ENCODE peak calls at places on chromosome 4, in five cellular contexts. One of them, this sample, is unnamed.
A peak's percentile ranks its signal among the peaks of the same experiment; 100 is the strongest.

GRCh38 chr4:75916091-75916661 is 13.9 kb upstream of the PPEF2 start:
- DNase-seq in SK-N-SH: peak; percentile 59
- DNase-seq in HepG2: peak; percentile 25
- DNase-seq in K562: peak; percentile 43
- DNase-seq in GM12878: no peak
- DNase-seq in this sample: peak; percentile 19

GRCh38 chr4:172127168-172127567 is 314.0 kb downstream of the GALNTL6 start:
- DNase-seq in SK-N-SH: no peak
- DNase-seq in HepG2: no peak
- DNase-seq in K562: no peak
- DNase-seq in GM12878: no peak
- DNase-seq in this sample: no peak

GRCh38 chr4:112311516-112311915 is 14.3 kb downstream of the ALPK1 start:
- DNase-seq in SK-N-SH: no peak
- DNase-seq in HepG2: no peak
- DNase-seq in K562: peak; percentile 11
- DNase-seq in GM12878: no peak
- DNase-seq in this sample: no peak

GRCh38 chr4:95531141-95531540 is 17.6 kb downstream of the UNC5C start:
- DNase-seq in SK-N-SH: no peak
- DNase-seq in HepG2: no peak
- DNase-seq in K562: no peak
- DNase-seq in GM12878: no peak
- DNase-seq in this sample: peak; percentile 34

GRCh38 chr4:101600287-101600686 is 190.2 kb upstream of the BANK1 start:
- DNase-seq in SK-N-SH: no peak
- DNase-seq in HepG2: no peak
- DNase-seq in K562: no peak
- DNase-seq in GM12878: no peak
- DNase-seq in this sample: no peak

GRCh38 chr4:183118585-183118984 is 19.5 kb downstream of the WWC2 start:
- DNase-seq in SK-N-SH: no peak
- DNase-seq in HepG2: no peak
- DNase-seq in K562: no peak
- DNase-seq in GM12878: no peak
- DNase-seq in this sample: no peak

GRCh38 chr4:123301942-123302341 is 94.7 kb upstream of the SPRY1 start:
- DNase-seq in SK-N-SH: no peak
- DNase-seq in HepG2: no peak
- DNase-seq in K562: no peak
- DNase-seq in GM12878: no peak
- DNase-seq in this sample: no peak

GRCh38 chr4:150178161-150178560 is 99.9 kb downstream of the DCLK2 start:
- DNase-seq in SK-N-SH: no peak
- DNase-seq in HepG2: no peak
- DNase-seq in K562: no peak
- DNase-seq in GM12878: no peak
- DNase-seq in this sample: no peak

GRCh38 chr4:6563935-6564645 is 10.9 kb upstream of the MAN2B2 start:
- DNase-seq in SK-N-SH: no peak
- DNase-seq in HepG2: no peak
- DNase-seq in K562: no peak
- DNase-seq in GM12878: no peak
- DNase-seq in this sample: no peak

GRCh38 chr4:136203199-136203598 is 1329.1 kb downstream of the PCDH18 start:
- DNase-seq in SK-N-SH: no peak
- DNase-seq in HepG2: no peak
- DNase-seq in K562: no peak
- DNase-seq in GM12878: no peak
- DNase-seq in this sample: no peak

GRCh38 chr4:72112514-72113156 is 80.8 kb downstream of the NPFFR2 start:
- DNase-seq in SK-N-SH: no peak
- DNase-seq in HepG2: peak; percentile 32
- DNase-seq in K562: peak; percentile 38
- DNase-seq in GM12878: peak; percentile 88
- DNase-seq in this sample: no peak

GRCh38 chr4:41611881-41612871 is 74.2 kb downstream of the LIMCH1 start:
- DNase-seq in SK-N-SH: peak; percentile 44
- DNase-seq in HepG2: no peak
- DNase-seq in K562: no peak
- DNase-seq in GM12878: no peak
- DNase-seq in this sample: no peak

GRCh38 chr4:8194306-8195242 is 4.5 kb upstream of the SH3TC1 start:
- DNase-seq in SK-N-SH: no peak
- DNase-seq in HepG2: no peak
- DNase-seq in K562: no peak
- DNase-seq in GM12878: no peak
- DNase-seq in this sample: no peak

GRCh38 chr4:153082322-153083301 is 121.6 kb upstream of the TRIM2 start:
- DNase-seq in SK-N-SH: no peak
- DNase-seq in HepG2: no peak
- DNase-seq in K562: no peak
- DNase-seq in GM12878: no peak
- DNase-seq in this sample: no peak

GRCh38 chr4:136706942-136707341 is 825.4 kb downstream of the PCDH18 start:
- DNase-seq in SK-N-SH: no peak
- DNase-seq in HepG2: no peak
- DNase-seq in K562: no peak
- DNase-seq in GM12878: no peak
- DNase-seq in this sample: no peak

GRCh38 chr4:3836802-3837601 is 70.8 kb downstream of the ADRA2C start:
- DNase-seq in SK-N-SH: no peak
- DNase-seq in HepG2: peak; percentile 99
- DNase-seq in K562: peak; percentile 89
- DNase-seq in GM12878: no peak
- DNase-seq in this sample: no peak

GRCh38 chr4:20813698-20814097 is 113.4 kb downstream of the PACRGL start:
- DNase-seq in SK-N-SH: no peak
- DNase-seq in HepG2: no peak
- DNase-seq in K562: no peak
- DNase-seq in GM12878: no peak
- DNase-seq in this sample: no peak

GRCh38 chr4:103204114-103204513 is 6.0 kb upstream of the CENPE start:
- DNase-seq in SK-N-SH: peak; percentile 11
- DNase-seq in HepG2: peak; percentile 13
- DNase-seq in K562: no peak
- DNase-seq in GM12878: no peak
- DNase-seq in this sample: no peak

GRCh38 chr4:155666701-155667537 is at the start of gene GUCY1A1:
- DNase-seq in SK-N-SH: peak; percentile 75
- DNase-seq in HepG2: no peak
- DNase-seq in K562: no peak
- DNase-seq in GM12878: no peak
- DNase-seq in this sample: no peak

GRCh38 chr4:78784255-78784654 is 8.1 kb downstream of the BMP2K start:
- DNase-seq in SK-N-SH: no peak
- DNase-seq in HepG2: no peak
- DNase-seq in K562: no peak
- DNase-seq in GM12878: no peak
- DNase-seq in this sample: no peak

GRCh38 chr4:182354867-182355266 is 111.7 kb downstream of the TENM3 start:
- DNase-seq in SK-N-SH: no peak
- DNase-seq in HepG2: no peak
- DNase-seq in K562: no peak
- DNase-seq in GM12878: no peak
- DNase-seq in this sample: no peak

GRCh38 chr4:3529363-3529762 is 2.9 kb downstream of the LRPAP1 start:
- DNase-seq in SK-N-SH: no peak
- DNase-seq in HepG2: no peak
- DNase-seq in K562: no peak
- DNase-seq in GM12878: no peak
- DNase-seq in this sample: peak; percentile 94

GRCh38 chr4:182835006-182835740 is 82.0 kb downstream of the DCTD start:
- DNase-seq in SK-N-SH: no peak
- DNase-seq in HepG2: no peak
- DNase-seq in K562: no peak
- DNase-seq in GM12878: no peak
- DNase-seq in this sample: no peak

GRCh38 chr4:184067931-184068554 is 149.6 kb downstream of the ENPP6 start:
- DNase-seq in SK-N-SH: no peak
- DNase-seq in HepG2: no peak
- DNase-seq in K562: no peak
- DNase-seq in GM12878: no peak
- DNase-seq in this sample: no peak

GRCh38 chr4:7970031-7970946 is 30.6 kb upstream of the AFAP1 start:
- DNase-seq in SK-N-SH: peak; percentile 42
- DNase-seq in HepG2: peak; percentile 76
- DNase-seq in K562: no peak
- DNase-seq in GM12878: no peak
- DNase-seq in this sample: no peak

DNA sequence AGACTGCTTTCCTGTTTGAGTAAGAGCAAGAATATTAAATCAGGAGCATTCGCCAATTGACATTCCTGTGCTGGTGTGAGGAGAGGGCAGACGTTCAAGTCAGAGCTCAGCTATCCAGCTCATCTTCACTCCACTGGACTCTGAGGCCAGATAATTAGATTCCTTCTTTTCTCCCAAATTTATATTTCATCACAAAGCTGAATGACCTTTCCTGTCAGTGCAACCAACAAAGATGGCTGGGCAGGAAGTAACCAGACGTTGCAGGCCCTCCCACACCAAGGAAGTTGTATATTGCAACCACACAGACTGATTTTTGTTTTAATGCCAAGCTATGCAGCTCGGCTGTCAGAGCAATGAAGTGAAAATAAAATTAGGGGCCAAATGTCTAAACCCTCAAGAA is 578.8 kb upstream of the FAT1 start:
- DNase-seq in SK-N-SH: no peak
- DNase-seq in HepG2: no peak
- DNase-seq in K562: no peak
- DNase-seq in GM12878: no peak
- DNase-seq in this sample: no peak
- TF ChIP-seq REST in SK-N-SH: no peak
- TF ChIP-seq REST in HepG2: no peak
- TF ChIP-seq REST in K562: no peak
- TF ChIP-seq REST in GM12878: no peak
- TF ChIP-seq REST in this sample: no peak

GRCh38 chr4:165872443-165873297 is at the start of gene TLL1:
- DNase-seq in SK-N-SH: peak; percentile 23
- DNase-seq in HepG2: no peak
- DNase-seq in K562: no peak
- DNase-seq in GM12878: no peak
- DNase-seq in this sample: no peak
- TF ChIP-seq CTCF in SK-N-SH: no peak
- TF ChIP-seq CTCF in HepG2: no peak
- TF ChIP-seq CTCF in K562: no peak
- TF ChIP-seq CTCF in GM12878: no peak
- TF ChIP-seq CTCF in this sample: no peak

DNA sequence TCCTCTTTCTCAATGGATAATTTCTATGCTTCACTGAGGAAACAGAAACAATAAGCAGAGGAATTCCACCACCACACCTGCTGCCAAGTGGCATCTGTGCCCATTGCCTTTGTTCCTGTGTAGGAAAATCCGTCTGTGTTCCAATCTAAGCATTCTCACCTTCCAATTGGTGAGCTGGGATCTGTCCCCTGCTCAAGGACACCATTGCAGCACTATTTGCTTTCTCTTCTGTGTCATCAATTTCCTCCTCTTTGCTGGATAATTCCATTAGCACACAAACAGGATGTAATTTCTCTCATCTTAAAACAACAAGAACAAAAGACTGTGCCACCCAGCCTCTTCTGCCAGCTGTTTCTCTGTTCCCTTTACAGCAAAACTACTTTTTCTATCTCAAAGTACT is 25.0 kb upstream of the PRSS48 start:
- DNase-seq in SK-N-SH: no peak
- DNase-seq in HepG2: peak; percentile 91
- DNase-seq in K562: no peak
- DNase-seq in GM12878: no peak
- DNase-seq in this sample: no peak
- TF ChIP-seq GABPA in SK-N-SH: no peak
- TF ChIP-seq GABPA in HepG2: no peak
- TF ChIP-seq GABPA in K562: no peak
- TF ChIP-seq GABPA in GM12878: no peak
- TF ChIP-seq GABPA in this sample: no peak

GRCh38 chr4:118776166-118776954 is 59.6 kb downstream of the SEC24D start:
- DNase-seq in SK-N-SH: no peak
- DNase-seq in HepG2: no peak
- DNase-seq in K562: no peak
- DNase-seq in GM12878: no peak
- DNase-seq in this sample: no peak

GRCh38 chr4:118774321-118774720 is 61.6 kb downstream of the SEC24D start:
- DNase-seq in SK-N-SH: no peak
- DNase-seq in HepG2: no peak
- DNase-seq in K562: no peak
- DNase-seq in GM12878: no peak
- DNase-seq in this sample: no peak

GRCh38 chr4:118775405-118775804 is 60.5 kb downstream of the SEC24D start:
- DNase-seq in SK-N-SH: no peak
- DNase-seq in HepG2: no peak
- DNase-seq in K562: no peak
- DNase-seq in GM12878: no peak
- DNase-seq in this sample: no peak

GRCh38 chr4:118773082-118773792 is 62.7 kb downstream of the SEC24D start:
- DNase-seq in SK-N-SH: no peak
- DNase-seq in HepG2: no peak
- DNase-seq in K562: no peak
- DNase-seq in GM12878: no peak
- DNase-seq in this sample: no peak

DNA sequence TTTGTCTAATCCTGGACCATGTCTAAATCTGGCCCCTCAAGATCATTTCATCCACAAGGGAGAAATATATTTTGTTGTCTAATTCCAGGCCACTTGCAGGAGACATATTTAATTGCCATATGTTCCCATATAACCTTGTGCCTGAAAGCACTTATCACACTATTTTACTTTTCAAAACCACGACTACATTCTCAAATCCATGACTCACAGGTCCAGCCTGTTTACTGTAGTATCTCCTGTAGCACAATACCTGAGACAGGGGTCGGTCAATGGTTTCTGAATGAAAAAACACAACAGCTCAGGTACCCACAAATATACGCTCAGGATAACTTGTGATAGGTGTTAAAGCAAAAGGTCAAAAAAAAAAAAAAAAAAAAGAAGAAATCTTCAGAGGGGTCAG is 60.9 kb downstream of the SEC24D start:
- DNase-seq in SK-N-SH: no peak
- DNase-seq in HepG2: no peak
- DNase-seq in K562: no peak
- DNase-seq in GM12878: no peak
- DNase-seq in this sample: no peak
- TF ChIP-seq REST in SK-N-SH: no peak
- TF ChIP-seq REST in HepG2: no peak
- TF ChIP-seq REST in K562: no peak
- TF ChIP-seq REST in GM12878: no peak
- TF ChIP-seq REST in this sample: no peak

GRCh38 chr4:157290622-157291021 is 70.1 kb downstream of the GRIA2 start:
- DNase-seq in SK-N-SH: no peak
- DNase-seq in HepG2: no peak
- DNase-seq in K562: no peak
- DNase-seq in GM12878: no peak
- DNase-seq in this sample: no peak

GRCh38 chr4:157294575-157294974 is 74.0 kb downstream of the GRIA2 start:
- DNase-seq in SK-N-SH: no peak
- DNase-seq in HepG2: no peak
- DNase-seq in K562: no peak
- DNase-seq in GM12878: no peak
- DNase-seq in this sample: no peak

GRCh38 chr4:157287445-157287844 is 66.9 kb downstream of the GRIA2 start:
- DNase-seq in SK-N-SH: no peak
- DNase-seq in HepG2: no peak
- DNase-seq in K562: no peak
- DNase-seq in GM12878: no peak
- DNase-seq in this sample: no peak

GRCh38 chr4:157291071-157291470 is 70.5 kb downstream of the GRIA2 start:
- DNase-seq in SK-N-SH: no peak
- DNase-seq in HepG2: no peak
- DNase-seq in K562: no peak
- DNase-seq in GM12878: no peak
- DNase-seq in this sample: no peak
- TF ChIP-seq CTCF in SK-N-SH: peak; percentile 18
- TF ChIP-seq CTCF in HepG2: peak; percentile 6
- TF ChIP-seq CTCF in K562: no peak
- TF ChIP-seq CTCF in GM12878: no peak
- TF ChIP-seq CTCF in this sample: no peak